ENCODE peak calls at places on chromosomes 16 and 17, in five cellular contexts. D is hypothalamus, N is mesenchymal stem cell, V is kidney epithelial cell, T is endodermal cell. K is an unnamed sample.

GRCh38 chr17:8894673-8895578 is 27.5 kb upstream of the PIK3R6 start:
- DNase-seq in D (peak), N (peak), V (no peak), T (peak), K (peak)

GRCh38 chr16:3131755-3132377 is 3.0 kb upstream of the ZNF213 start:
- DNase-seq in D (no peak), N (peak), V (no peak), T (peak), K (no peak)

GRCh38 chr16:48605518-48606110 is 4.4 kb downstream of the N4BP1 start:
- DNase-seq in D (no peak), N (no peak), V (no peak), T (no peak), K (no peak)

GRCh38 chr17:19263621-19264010 is 26.4 kb downstream of the EPN2 start:
- DNase-seq in D (no peak), N (peak), V (peak), T (no peak), K (no peak)

GRCh38 chr16:60491258-60491657 is 1545.0 kb downstream of the CDH8 start:
- DNase-seq in D (no peak), N (no peak), V (no peak), T (no peak), K (no peak)

GRCh38 chr16:88274847-88275246 is 107.9 kb upstream of the ZNF469 start:
- DNase-seq in D (no peak), N (no peak), V (no peak), T (no peak), K (no peak)

GRCh38 chr17:31564291-31564690 is 172.8 kb downstream of the RAB11FIP4 start:
- DNase-seq in D (no peak), N (no peak), V (no peak), T (no peak), K (no peak)

GRCh38 chr17:16923904-16924700 is 47.8 kb downstream of the TNFRSF13B start:
- DNase-seq in D (no peak), N (no peak), V (no peak), T (peak), K (no peak)

GRCh38 chr17:1485311-1485747 is 7.2 kb downstream of the MYO1C start:
- DNase-seq in D (no peak), N (peak), V (no peak), T (peak), K (no peak)

GRCh38 chr17:79677646-79678045 is 53.1 kb upstream of the ENPP7 start:
- DNase-seq in D (no peak), N (no peak), V (no peak), T (no peak), K (no peak)

GRCh38 chr17:42566215-42566872 is 556 bp upstream of the MLX start:
- DNase-seq in D (no peak), N (no peak), V (no peak), T (no peak), K (no peak)

GRCh38 chr17:75854111-75854748 is 905 bp downstream of the WBP2 start:
- DNase-seq in D (no peak), N (peak), V (no peak), T (peak), K (no peak)

GRCh38 chr17:68972119-68972704 is 17.0 kb upstream of the ABCA8 start:
- DNase-seq in D (peak), N (peak), V (no peak), T (no peak), K (no peak)

GRCh38 chr17:68707032-68707431 is 105.9 kb upstream of the FAM20A start:
- DNase-seq in D (no peak), N (peak), V (no peak), T (no peak), K (no peak)

GRCh38 chr17:28188841-28189263 is 130.1 kb upstream of the TMEM97 start:
- DNase-seq in D (no peak), N (no peak), V (peak), T (no peak), K (no peak)

GRCh38 chr16:681746-682427 is 1.7 kb downstream of the STUB1 start:
- DNase-seq in D (no peak), N (no peak), V (no peak), T (no peak), K (no peak)

GRCh38 chr16:20329392-20330138 is 2.3 kb upstream of the GP2 start:
- DNase-seq in D (no peak), N (no peak), V (no peak), T (no peak), K (no peak)

GRCh38 chr17:5536831-5537230 is 47.5 kb downstream of the NLRP1 start:
- DNase-seq in D (no peak), N (no peak), V (no peak), T (no peak), K (no peak)

GRCh38 chr16:81607805-81608514 is 163.4 kb downstream of the CMIP start:
- DNase-seq in D (no peak), N (no peak), V (no peak), T (no peak), K (no peak)

GRCh38 chr17:40810505-40810904 is 10.7 kb upstream of the KRT28 start:
- DNase-seq in D (no peak), N (no peak), V (peak), T (no peak), K (no peak)

GRCh38 chr16:81885976-81886586 is 107.0 kb downstream of the PLCG2 start:
- DNase-seq in D (no peak), N (peak), V (no peak), T (peak), K (no peak)

GRCh38 chr17:45705123-45706009 is 78.8 kb upstream of the CRHR1 start:
- DNase-seq in D (no peak), N (no peak), V (peak), T (no peak), K (no peak)

GRCh38 chr17:83089322-83090156 is 10.1 kb downstream of the METRNL start:
- DNase-seq in D (no peak), N (no peak), V (no peak), T (no peak), K (no peak)

K was measured in posterior cingulate gyrus.